ENCODE peak calls at places on chromosome X, in eight cellular contexts. Q, T, L, D, B, M, U and Z are unnamed samples.

GRCh38 chrX:14936561-14936960 is 63.3 kb downstream of the MOSPD2 start:
- DNase-seq in D (no peak), U (no peak), L (peak; percentile 9), M (peak; percentile 70), B (peak; percentile 73), T (peak; percentile 57), Q (peak; percentile 84), Z (no peak)

GRCh38 chrX:46279214-46279924 is 265.9 kb downstream of the ZNF674 start:
- DNase-seq in D (no peak), M (peak; percentile 14), L (no peak), B (no peak), Q (peak; percentile 18), U (no peak), T (peak; percentile 4), Z (peak; percentile 32)

GRCh38 chrX:146238173-146238572 is 420.5 kb downstream of the SLITRK2 start:
- DNase-seq in U (no peak), L (no peak), T (no peak), M (no peak), B (no peak), D (no peak), Q (no peak), Z (no peak)

GRCh38 chrX:100649550-100650356 is 5.8 kb downstream of the SRPX2 start:
- DNase-seq in Q (peak; percentile 90), M (peak; percentile 63), D (no peak), T (peak; percentile 96), B (peak; percentile 89), U (no peak), L (no peak), Z (no peak)

GRCh38 chrX:133054761-133055385 is 42.0 kb downstream of the USP26 start:
- DNase-seq in M (no peak), L (no peak), Q (no peak), B (no peak), U (no peak), T (no peak), D (no peak), Z (no peak)

GRCh38 chrX:99480728-99481127 is 929.3 kb downstream of the PCDH19 start:
- DNase-seq in D (no peak), U (no peak), T (no peak), Q (no peak), B (no peak), L (no peak), M (no peak), Z (no peak)

GRCh38 chrX:102654696-102655095 is 3.4 kb downstream of the GPRASP1 start:
- DNase-seq in D (no peak), M (no peak), T (no peak), U (no peak), Q (no peak), B (no peak), L (no peak), Z (no peak)

GRCh38 chrX:19683817-19684216 is 168.5 kb upstream of the MAP3K15 start:
- DNase-seq in D (no peak), B (no peak), Q (no peak), U (no peak), L (no peak), M (no peak), T (no peak), Z (peak; percentile 18)

GRCh38 chrX:111005151-111005550 is 90.8 kb upstream of the PAK3 start:
- DNase-seq in B (no peak), Q (no peak), T (no peak), L (no peak), M (no peak), U (no peak), D (no peak), Z (no peak)

GRCh38 chrX:15298201-15298600 is 17.2 kb downstream of the ASB11 start:
- DNase-seq in U (no peak), B (no peak), T (no peak), L (no peak), M (no peak), D (no peak), Q (no peak), Z (no peak)

GRCh38 chrX:114999906-115000305 is 17.5 kb downstream of the IL13RA2 start:
- DNase-seq in Q (no peak), U (no peak), L (no peak), D (no peak), M (no peak), B (no peak), T (no peak), Z (no peak)

GRCh38 chrX:43956034-43956433 is 17.2 kb downstream of the NDP start:
- DNase-seq in T (no peak), M (no peak), B (no peak), Q (no peak), U (no peak), L (no peak), D (no peak), Z (no peak)

GRCh38 chrX:29555465-29556091 is 659.8 kb upstream of the MAGEB2 start:
- DNase-seq in D (peak; percentile 2), M (peak; percentile 46), T (no peak), U (no peak), B (peak; percentile 20), Q (no peak), L (no peak), Z (no peak)

GRCh38 chrX:153299855-153300254 is 21.7 kb downstream of the PNMA6F start:
- DNase-seq in U (no peak), L (no peak), D (no peak), M (no peak), T (no peak), B (no peak), Q (no peak), Z (no peak)

GRCh38 chrX:42102586-42103282 is 179.4 kb upstream of the CASK start:
- DNase-seq in M (no peak), Q (peak; percentile 0), B (peak; percentile 16), D (no peak), U (no peak), L (no peak), T (no peak), Z (no peak)

GRCh38 chrX:40202456-40202855 is 104.7 kb upstream of the BCOR start:
- DNase-seq in M (no peak), Q (no peak), L (no peak), B (no peak), D (no peak), U (no peak), T (no peak), Z (peak; percentile 9)

GRCh38 chrX:40197071-40197470 is 99.3 kb upstream of the BCOR start:
- DNase-seq in L (peak; percentile 76), B (no peak), T (no peak), D (no peak), Q (no peak), U (no peak), M (no peak), Z (no peak)

GRCh38 chrX:40205471-40205870 is 107.7 kb upstream of the BCOR start:
- DNase-seq in D (no peak), Q (no peak), M (no peak), B (no peak), U (no peak), L (no peak), T (no peak), Z (no peak)

GRCh38 chrX:40199704-40200103 is 101.9 kb upstream of the BCOR start:
- DNase-seq in L (no peak), M (no peak), T (no peak), Q (peak; percentile 40), D (no peak), B (no peak), U (no peak), Z (no peak)

DNA sequence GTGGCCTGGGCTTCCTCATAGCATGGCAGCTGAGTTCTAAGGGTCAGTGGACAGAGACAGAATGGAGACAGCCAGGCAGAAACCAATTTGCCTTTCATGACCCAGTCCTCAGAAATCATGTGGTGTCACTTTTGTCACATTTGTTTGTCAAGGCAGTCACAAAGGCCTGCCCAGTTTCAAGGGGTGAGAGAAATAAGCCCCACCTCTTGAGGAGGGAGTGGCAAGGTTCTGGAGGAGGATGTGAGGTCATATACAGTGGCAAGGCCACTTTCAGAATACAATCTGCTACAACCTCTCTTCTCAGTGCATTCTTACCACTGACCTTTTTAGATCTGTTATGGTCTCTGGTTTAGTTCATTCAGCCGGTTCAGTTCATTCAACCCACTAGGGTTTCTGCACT is 103.7 kb upstream of the BCOR start:
- DNase-seq in L (no peak), M (no peak), D (peak; percentile 44), U (no peak), T (no peak), Q (no peak), B (no peak), Z (no peak)
- H3K27ac ChIP-seq in L (no peak overlapping the region), M (no peak overlapping the region), D (no peak overlapping the region), U (no peak overlapping the region), T (no peak overlapping the region), Q (no peak overlapping the region), B (no peak overlapping the region), Z (no peak overlapping the region)

DNA sequence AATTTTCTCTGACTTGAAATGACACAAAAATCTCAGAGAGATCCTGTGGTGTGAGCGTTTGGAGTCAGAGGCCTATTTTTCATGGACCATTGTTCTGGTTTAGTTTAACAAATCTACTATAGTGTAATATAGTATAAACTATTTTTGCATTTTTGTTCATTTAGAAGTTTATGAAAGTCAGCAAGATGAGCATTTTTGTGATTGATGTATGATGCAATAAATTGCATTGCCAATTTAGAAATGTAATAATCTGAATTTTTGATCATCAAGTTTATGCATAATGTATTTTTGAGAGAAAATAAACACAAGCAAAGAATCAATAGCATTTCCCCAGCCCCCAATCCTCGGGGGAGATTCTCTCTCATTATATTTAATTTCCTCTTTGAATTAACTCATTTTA is 519.5 kb upstream of the FTHL17 start:
- DNase-seq in Q (no peak), L (no peak), M (no peak), U (no peak), B (no peak), D (no peak), T (no peak), Z (no peak)
- H2AFZ ChIP-seq in Q (peak overlapping the region; percentile 47), L (no peak overlapping the region), M (no peak overlapping the region), U (no peak overlapping the region), B (no peak overlapping the region), D (no peak overlapping the region), T (no peak overlapping the region), Z (no peak overlapping the region)

GRCh38 chrX:129846686-129847085 is 3.0 kb upstream of the ZDHHC9 start:
- DNase-seq in T (no peak), B (no peak), U (no peak), L (no peak), M (no peak), Q (no peak), D (no peak), Z (no peak)
- H3K4me1 ChIP-seq in T (no peaks in the 10 kb centered on the region), B (peaks cover 6% of the 10 kb centered on the region), U (no peaks in the 10 kb centered on the region), L (no peaks in the 10 kb centered on the region), M (peaks cover 3% of the 10 kb centered on the region), Q (no peaks in the 10 kb centered on the region), D (peaks cover 10% of the 10 kb centered on the region), Z (peaks cover 18% of the 10 kb centered on the region)

GRCh38 chrX:139738581-139738980 is 30.6 kb upstream of the MCF2 start:
- DNase-seq in M (peak; percentile 72), Q (peak; percentile 18), U (no peak), T (peak; percentile 25), L (no peak), D (no peak), B (peak; percentile 38), Z (no peak)

GRCh38 chrX:139734996-139735395 is 27.0 kb upstream of the MCF2 start:
- DNase-seq in U (no peak), T (no peak), M (peak; percentile 26), L (no peak), Q (no peak), D (no peak), B (no peak), Z (no peak)

DNA sequence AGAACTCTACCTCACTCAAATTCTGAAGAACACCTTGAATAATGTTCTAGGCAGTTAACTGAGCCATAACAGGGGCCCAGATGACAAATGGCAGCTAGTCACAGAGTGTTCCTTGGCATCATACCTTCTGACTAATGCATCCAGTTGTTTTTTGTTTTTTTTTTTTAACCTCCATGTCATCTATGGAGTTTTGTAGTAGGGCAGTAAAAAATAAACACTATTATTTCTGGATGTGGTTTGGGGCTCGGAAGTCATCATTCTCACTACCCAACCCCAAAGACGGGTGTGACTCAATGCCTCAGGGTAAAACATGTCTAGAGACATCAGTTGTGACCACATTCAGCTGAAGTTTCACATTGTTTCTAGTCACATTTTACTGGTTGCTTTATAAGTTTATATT is 31.2 kb upstream of the MCF2 start:
- DNase-seq in T (peak; percentile 41), M (peak; percentile 80), Q (peak; percentile 62), L (no peak), U (no peak), B (peak; percentile 63), D (no peak), Z (no peak)
- H3K27ac ChIP-seq in T (no peak overlapping the region), M (peak overlapping the region; percentile 55), Q (no peak overlapping the region), L (no peak overlapping the region), U (no peak overlapping the region), B (no peak overlapping the region), D (no peak overlapping the region), Z (no peak overlapping the region)